ENCODE peak calls at places on chromosomes 1 and 21, in ten cellular contexts. A is heart left ventricle; Y is fibroblast of lung; I is SJSA1; M is cardiac muscle cell; N is left ventricle myocardium inferior; W is CD8-positive, alpha-beta memory T cell; F is Peyer's patch; O is uterus; R is upper lobe of left lung. D is an unnamed sample. For H3K9me3, the result is how much of the 10 kb centered on the place peaks cover.

GRCh38 chr1:64004451-64004850 is 199.0 kb upstream of the UBE2U start:
- DNase-seq in Y (no peak), M (no peak), A (no peak), N (no peak), R (no peak), F (no peak), O (no peak), W (no peak), I (no peak), D (no peak)

GRCh38 chr1:239387304-239388231 is 1.2 kb downstream of the CHRM3 start:
- DNase-seq in Y (no peak), O (no peak), F (no peak), A (no peak), N (no peak), W (no peak), R (no peak), I (no peak), M (peak), D (no peak)

GRCh38 chr1:226979115-226979516 is 39.0 kb downstream of the COQ8A start:
- DNase-seq in I (no peak), A (peak), W (no peak), O (no peak), R (no peak), Y (no peak), F (peak), N (no peak), M (no peak), D (no peak)

GRCh38 chr21:24025101-24025500 is 1582.2 kb downstream of the MRPL39 start:
- DNase-seq in M (no peak), I (no peak), O (no peak), Y (no peak), F (no peak), W (no peak), A (no peak), N (no peak), R (no peak), D (no peak)

GRCh38 chr21:41634211-41634694 is 126.3 kb upstream of the TMPRSS2 start:
- DNase-seq in M (no peak), R (peak), Y (no peak), I (no peak), A (no peak), F (no peak), N (no peak), W (no peak), O (no peak), D (peak)

GRCh38 chr1:47906009-47906432 is 91.2 kb downstream of the TRABD2B start:
- DNase-seq in O (peak), Y (no peak), I (peak), F (no peak), N (no peak), R (peak), W (no peak), A (no peak), M (no peak), D (peak)

GRCh38 chr1:100438375-100438774 is 86.1 kb downstream of the CDC14A start:
- DNase-seq in O (no peak), M (no peak), A (no peak), R (no peak), Y (no peak), N (no peak), W (no peak), I (no peak), F (no peak), D (no peak)

GRCh38 chr1:181812211-181812610 is 249.3 kb downstream of the ZNF648 start:
- DNase-seq in R (no peak), I (peak), A (no peak), O (no peak), Y (no peak), F (no peak), N (no peak), W (no peak), M (no peak), D (no peak)

GRCh38 chr1:169892176-169892818 is 1.4 kb downstream of the SCYL3 start:
- DNase-seq in Y (no peak), O (no peak), M (no peak), F (no peak), N (no peak), A (no peak), W (no peak), R (no peak), I (no peak), D (no peak)

GRCh38 chr1:76901158-76901767 is 34.0 kb downstream of the ST6GALNAC5 start:
- DNase-seq in R (peak), O (no peak), M (peak), N (no peak), Y (peak), F (no peak), A (no peak), I (peak), W (no peak), D (no peak)

GRCh38 chr1:111814305-111814628 is 58.6 kb downstream of the DDX20 start:
- DNase-seq in A (no peak), W (no peak), R (no peak), Y (no peak), F (no peak), N (no peak), O (no peak), I (no peak), M (no peak), D (no peak)

GRCh38 chr1:157682710-157683437 is 17.7 kb downstream of the FCRL3 start:
- DNase-seq in Y (no peak), O (no peak), M (no peak), A (no peak), I (no peak), R (no peak), W (no peak), N (no peak), F (no peak), D (no peak)

GRCh38 chr1:209937996-209938959 is at the start of gene SYT14:
- DNase-seq in W (no peak), R (no peak), N (no peak), M (peak), Y (peak), I (peak), A (peak), O (no peak), F (no peak), D (no peak)

GRCh38 chr1:96366516-96366915 is 355.1 kb upstream of the PTBP2 start:
- DNase-seq in N (no peak), Y (no peak), F (no peak), I (no peak), R (no peak), W (no peak), A (no peak), M (no peak), O (no peak), D (no peak)

GRCh38 chr1:168455764-168456163 is 88.0 kb downstream of the XCL2 start:
- DNase-seq in O (no peak), A (no peak), W (no peak), Y (no peak), I (no peak), F (no peak), M (no peak), N (no peak), R (no peak), D (no peak)

GRCh38 chr1:47931395-47931794 is 65.8 kb downstream of the TRABD2B start:
- DNase-seq in W (no peak), N (no peak), F (no peak), M (no peak), A (no peak), R (peak), I (peak), Y (no peak), O (no peak), D (no peak)

GRCh38 chr1:39170731-39171375 is 33.6 kb upstream of the MACF1 start:
- DNase-seq in W (no peak), O (no peak), A (no peak), I (no peak), Y (no peak), M (peak), N (no peak), R (peak), F (no peak), D (no peak)

GRCh38 chr21:42194863-42195262 is 24.1 kb upstream of the ABCG1 start:
- DNase-seq in O (no peak), W (no peak), I (no peak), M (no peak), Y (no peak), A (no peak), N (no peak), F (no peak), R (no peak), D (no peak)

GRCh38 chr1:87942165-87942564 is 613.5 kb downstream of the LMO4 start:
- DNase-seq in R (peak), I (no peak), W (no peak), O (no peak), N (peak), F (no peak), M (no peak), A (no peak), Y (no peak), D (no peak)

GRCh38 chr1:66730462-66730861 is 21.8 kb upstream of the DYNLT5 start:
- DNase-seq in O (no peak), W (no peak), Y (no peak), A (no peak), I (no peak), R (no peak), M (no peak), F (no peak), N (no peak), D (no peak)

GRCh38 chr1:222009105-222009730 is 267.3 kb upstream of the DUSP10 start:
- DNase-seq in M (peak), Y (peak), R (no peak), I (no peak), F (peak), A (no peak), N (no peak), W (no peak), O (no peak), D (no peak)

GRCh38 chr1:92184632-92185031 is 33.1 kb upstream of the C1orf146 start:
- DNase-seq in O (no peak), F (no peak), W (no peak), I (peak), A (no peak), M (no peak), N (no peak), R (no peak), Y (peak), D (no peak)

GRCh38 chr1:217135987-217136894 is 413.0 kb upstream of the ESRRG start:
- DNase-seq in I (no peak), O (no peak), W (no peak), R (no peak), N (no peak), Y (no peak), M (peak), A (no peak), F (no peak), D (no peak)

GRCh38 chr1:95854457-95854856 is 620.4 kb downstream of the RWDD3 start:
- DNase-seq in O (no peak), W (no peak), M (no peak), A (no peak), I (no peak), R (no peak), Y (no peak), F (no peak), N (no peak), D (no peak)

GRCh38 chr21:25733859-25734653 is 648 bp downstream of the ATP5PF start:
- DNase-seq in M (peak), O (no peak), I (peak), N (no peak), R (peak), A (no peak), F (no peak), Y (peak), W (peak), D (peak)

GRCh38 chr1:78996791-78997190 is 9.7 kb downstream of the ADGRL4 start:
- DNase-seq in I (no peak), R (no peak), M (no peak), N (no peak), F (no peak), Y (no peak), O (no peak), A (no peak), W (no peak), D (no peak)

GRCh38 chr1:38004284-38005101 is 821 bp downstream of the FHL3 start:
- DNase-seq in N (no peak), I (peak), R (no peak), M (peak), W (no peak), A (no peak), F (no peak), O (no peak), Y (no peak), D (peak)

GRCh38 chr1:43285269-43285986 is at the start of gene C1orf210:
- DNase-seq in W (peak), I (no peak), F (no peak), N (no peak), M (no peak), A (no peak), O (no peak), R (peak), Y (no peak), D (peak)

GRCh38 chr1:214314178-214314843 is 33.4 kb downstream of the SMYD2 start:
- DNase-seq in M (no peak), O (no peak), Y (no peak), F (no peak), N (no peak), A (no peak), W (no peak), I (no peak), R (no peak), D (no peak)

GRCh38 chr1:78715181-78715661 is 65.6 kb downstream of the IFI44 start:
- DNase-seq in A (no peak), R (no peak), F (no peak), M (no peak), Y (peak), W (no peak), O (no peak), N (no peak), I (no peak), D (no peak)

GRCh38 chr1:224058303-224058702 is 55.6 kb upstream of the FBXO28 start:
- DNase-seq in F (no peak), M (no peak), W (no peak), I (no peak), Y (no peak), O (no peak), N (no peak), R (no peak), A (no peak), D (no peak)

GRCh38 chr1:23098463-23099170 is 70.0 kb downstream of the LUZP1 start:
- DNase-seq in I (peak), M (peak), O (peak), F (peak), A (no peak), Y (peak), W (peak), R (peak), N (peak), D (no peak)

DNA sequence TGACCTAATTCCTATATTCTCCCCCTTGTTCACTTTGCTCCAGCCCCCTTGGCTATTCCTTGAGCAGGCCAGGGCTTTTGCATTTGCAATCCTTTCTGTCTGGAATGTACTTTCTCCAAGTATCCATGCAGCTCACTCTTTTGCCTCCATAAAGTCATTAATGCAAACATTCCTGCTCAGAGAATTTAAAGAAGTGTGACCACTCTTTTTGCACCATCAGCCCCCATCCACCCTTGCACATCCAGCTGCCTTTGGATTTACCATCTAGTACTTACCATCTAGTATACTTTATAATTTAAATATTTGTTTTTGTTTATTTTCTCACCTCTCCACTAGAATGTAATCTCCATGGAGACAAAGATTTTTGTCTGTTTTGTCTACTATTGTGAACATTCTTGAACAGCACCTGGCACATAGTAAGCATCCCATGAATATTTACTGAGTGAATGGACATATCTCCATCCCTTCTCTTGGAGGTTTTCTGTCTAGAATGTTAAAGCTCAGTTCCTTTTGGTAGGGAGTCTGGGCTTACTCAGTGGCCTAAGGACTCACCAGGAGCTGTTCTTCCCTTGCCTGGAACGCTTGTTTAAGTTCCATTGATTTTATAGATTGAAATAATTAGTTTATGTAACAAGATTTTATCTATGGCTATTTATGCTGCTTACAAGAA is 22.6 kb downstream of the SLAMF6 start:
- DNase-seq in F (no peak), A (no peak), W (no peak), Y (no peak), N (no peak), O (no peak), I (no peak), M (no peak), R (no peak), D (no peak)
- H3K9me3 ChIP-seq in F (under half), A (under half), W (under half), Y (under half), N (under half), O (under half), I (under half), M (under half), R (under half), D (under half)

DNA sequence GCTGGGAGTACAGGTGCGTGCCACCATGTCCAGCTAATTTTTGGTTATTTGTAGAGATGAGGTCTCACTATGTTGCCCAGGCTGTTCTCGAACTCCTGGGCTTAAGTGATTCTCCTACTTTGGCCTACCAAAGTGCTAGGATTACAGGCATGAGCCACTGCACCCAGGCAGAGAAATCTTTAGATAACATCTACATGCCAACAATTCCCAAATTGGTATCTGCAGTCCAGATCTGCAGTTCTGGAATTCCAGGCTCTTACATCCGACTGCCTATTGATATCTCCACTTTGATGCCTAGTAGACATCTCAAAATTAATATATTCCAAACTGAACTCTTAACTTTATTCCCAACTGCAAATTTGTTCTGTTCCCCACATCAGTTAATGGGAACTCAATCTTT is 23.3 kb downstream of the INAVA start:
- DNase-seq in W (no peak), O (no peak), A (peak), Y (no peak), F (no peak), N (no peak), R (no peak), I (no peak), M (no peak), D (no peak)
- H3K9me3 ChIP-seq in W (under half), O (under half), A (under half), Y (under half), F (under half), N (under half), R (under half), I (under half), M (under half), D (under half)

GRCh38 chr1:202145325-202146140 is 996 bp upstream of the ARL8A start:
- DNase-seq in A (no peak), O (no peak), R (no peak), F (peak), Y (no peak), W (no peak), M (no peak), I (no peak), N (no peak), D (no peak)
- H3K9me3 ChIP-seq in A (under half), O (under half), R (under half), F (under half), Y (under half), W (under half), M (under half), I (under half), N (under half), D (under half)

DNA sequence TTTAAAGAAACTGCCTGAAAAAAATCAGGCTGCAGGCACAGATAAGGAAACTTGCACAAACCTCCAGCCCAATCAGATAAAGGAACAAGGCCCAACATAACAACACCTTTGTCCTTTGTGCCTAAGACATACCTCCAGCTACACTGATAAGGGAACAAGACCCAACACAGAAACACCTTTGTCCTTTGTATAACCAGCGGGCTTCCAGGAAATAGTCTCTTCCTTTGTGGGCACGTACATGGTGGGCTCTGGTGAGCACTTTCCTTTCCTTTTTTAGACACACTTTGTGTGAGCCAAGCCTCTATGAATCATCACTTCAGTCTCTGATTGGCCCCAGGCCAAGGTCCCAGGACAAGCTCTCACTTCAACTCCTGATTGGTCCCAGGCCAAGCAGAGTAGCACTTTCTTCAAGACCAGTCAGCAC is 23.6 kb downstream of the ZNF670 start:
- DNase-seq in M (no peak), F (no peak), A (no peak), N (no peak), O (peak), W (no peak), R (no peak), Y (peak), I (no peak), D (no peak)
- H3K9me3 ChIP-seq in M (under half), F (under half), A (under half), N (half or more), O (under half), W (under half), R (under half), Y (under half), I (under half), D (under half)